ENCODE peak calls at places on chromosomes 13 and 19, in nine cellular contexts. O is pancreas, R is occipital lobe, L is SHP77 treated with DMSO at 0.1 percent for 48 hours, K is GM06990, V is fibroblast of the conjunctiva, A is suprapubic skin, W is NCI-H748 treated with DMSO at 0.1 percent for 48 hours, M is Daoy. T is an unnamed sample.

GRCh38 chr19:57888494-57889231 is at the start of gene ZNF814:
- DNase-seq in L (no peak), A (peak; percentile 85), O (peak; percentile 65), R (peak; percentile 83), M (peak; percentile 47), V (peak; percentile 69), K (peak; percentile 85), W (peak; percentile 94), T (peak; percentile 79)

GRCh38 chr13:48411281-48412099 is 1.4 kb downstream of the LPAR6 start:
- DNase-seq in O (no peak), K (no peak), L (no peak), R (no peak), V (no peak), W (no peak), M (no peak), A (no peak), T (no peak)

GRCh38 chr19:23481043-23481442 is 85.8 kb upstream of the ZNF91 start:
- DNase-seq in R (no peak), W (no peak), O (no peak), A (no peak), K (no peak), M (no peak), L (peak; percentile 65), V (no peak), T (peak; percentile 43)

GRCh38 chr13:30334663-30335386 is 27.5 kb upstream of the KATNAL1 start:
- DNase-seq in R (no peak), O (no peak), V (no peak), W (peak; percentile 85), M (peak; percentile 39), K (no peak), L (no peak), A (no peak), T (no peak)

GRCh38 chr19:41868120-41868988 is 8.3 kb downstream of the RPS19 start:
- DNase-seq in O (no peak), K (no peak), W (no peak), R (no peak), M (no peak), A (no peak), V (no peak), L (no peak), T (no peak)

GRCh38 chr13:34401741-34402140 is 540.3 kb upstream of the NBEA start:
- DNase-seq in V (no peak), L (no peak), W (no peak), A (no peak), M (no peak), R (no peak), K (no peak), O (no peak), T (no peak)

GRCh38 chr19:54155694-54156093 is 3.8 kb downstream of the LENG1 start:
- DNase-seq in O (no peak), W (no peak), L (no peak), M (no peak), K (no peak), A (no peak), R (no peak), V (no peak), T (no peak)

GRCh38 chr19:21593008-21593427 is 87.6 kb downstream of the ZNF429 start:
- DNase-seq in L (no peak), M (no peak), V (no peak), R (no peak), W (no peak), A (no peak), K (no peak), O (no peak), T (no peak)

GRCh38 chr19:16078311-16078758 is 2.0 kb downstream of the TPM4 start:
- DNase-seq in K (peak; percentile 44), O (peak; percentile 46), A (peak; percentile 78), V (no peak), W (no peak), R (no peak), L (no peak), M (peak; percentile 79), T (no peak)

GRCh38 chr13:91904005-91904404 is 505.6 kb downstream of the GPC5 start:
- DNase-seq in O (no peak), W (no peak), A (no peak), L (no peak), V (no peak), R (no peak), M (no peak), K (peak; percentile 5), T (no peak)

GRCh38 chr19:43439183-43440063 is 24.7 kb downstream of the TEX101 start:
- DNase-seq in K (peak; percentile 16), M (peak; percentile 65), W (peak; percentile 53), O (no peak), L (no peak), R (no peak), V (no peak), A (no peak), T (peak; percentile 35)

GRCh38 chr13:95540848-95541247 is 11.7 kb upstream of the CLDN10 start:
- DNase-seq in W (no peak), R (no peak), A (no peak), O (peak; percentile 77), M (no peak), K (no peak), V (no peak), L (peak; percentile 76), T (no peak)

GRCh38 chr19:33427801-33428626 is 54.5 kb downstream of the CEBPG start:
- DNase-seq in A (peak; percentile 60), W (no peak), M (no peak), L (no peak), K (no peak), V (no peak), R (no peak), O (peak; percentile 28), T (no peak)

GRCh38 chr13:24194447-24194846 is 33.9 kb downstream of the SPATA13 start:
- DNase-seq in R (no peak), L (no peak), O (no peak), M (no peak), W (no peak), A (no peak), K (no peak), V (no peak), T (no peak)

GRCh38 chr13:100269837-100270236 is 180.9 kb downstream of the PCCA start:
- DNase-seq in O (peak; percentile 61), L (no peak), V (peak; percentile 68), K (no peak), R (peak; percentile 17), W (no peak), M (peak; percentile 47), A (no peak), T (no peak)

GRCh38 chr13:19634129-19634740 is 776 bp downstream of the MPHOSPH8 start:
- DNase-seq in A (no peak), R (no peak), V (no peak), O (no peak), W (peak; percentile 72), K (no peak), M (peak; percentile 6), L (no peak), T (peak; percentile 35)

GRCh38 chr13:41746259-41746658 is 214.7 kb downstream of the VWA8 start:
- DNase-seq in K (no peak), R (no peak), O (no peak), M (peak; percentile 69), W (no peak), L (no peak), A (no peak), V (peak; percentile 6), T (no peak)

GRCh38 chr13:113672002-113672651 is 5.1 kb downstream of the GRK1 start:
- DNase-seq in L (no peak), O (peak; percentile 51), A (peak; percentile 50), K (no peak), R (no peak), M (no peak), V (no peak), W (no peak), T (no peak)

GRCh38 chr19:17103177-17103576 is 27.6 kb downstream of the MYO9B start:
- DNase-seq in V (no peak), R (no peak), L (no peak), A (no peak), W (no peak), M (peak; percentile 49), O (no peak), K (no peak), T (peak; percentile 11)

GRCh38 chr13:113546571-113547247 is 37.8 kb upstream of the TFDP1 start:
- DNase-seq in M (no peak), O (no peak), R (no peak), W (no peak), A (peak; percentile 78), V (no peak), K (no peak), L (no peak), T (no peak)

GRCh38 chr19:16266586-16266942 is 58.1 kb upstream of the KLF2 start:
- DNase-seq in O (no peak), A (no peak), R (no peak), L (no peak), M (no peak), V (no peak), K (no peak), W (no peak), T (no peak)

GRCh38 chr13:95184317-95184716 is 116.9 kb downstream of the ABCC4 start:
- DNase-seq in O (no peak), M (no peak), W (no peak), K (no peak), V (no peak), R (no peak), A (no peak), L (no peak), T (no peak)

GRCh38 chr13:75136151-75136550 is 345.8 kb downstream of the TBC1D4 start:
- DNase-seq in V (no peak), A (no peak), M (no peak), L (no peak), R (no peak), W (no peak), O (no peak), K (no peak), T (no peak)

GRCh38 chr19:19356901-19357566 is 36.4 kb downstream of the MAU2 start:
- DNase-seq in A (no peak), O (no peak), R (no peak), K (no peak), W (no peak), V (no peak), L (no peak), M (no peak), T (no peak)

GRCh38 chr19:12737666-12738351 is 512 bp downstream of the GET3 start:
- DNase-seq in A (no peak), L (no peak), R (no peak), M (no peak), W (no peak), K (no peak), V (no peak), O (no peak), T (no peak)

GRCh38 chr19:17753976-17754375 is 2.7 kb downstream of the FCHO1 start:
- DNase-seq in O (no peak), V (no peak), M (no peak), R (peak; percentile 74), L (peak; percentile 24), K (no peak), A (no peak), W (no peak), T (no peak)

GRCh38 chr13:42272115-42272756 is at the start of gene AKAP11:
- DNase-seq in A (peak; percentile 84), W (peak; percentile 34), R (peak; percentile 42), L (no peak), K (peak; percentile 82), V (no peak), O (peak; percentile 77), M (peak; percentile 58), T (no peak)

GRCh38 chr19:6221220-6221877 is 58.4 kb downstream of the MLLT1 start:
- DNase-seq in M (no peak), K (no peak), O (no peak), A (no peak), L (no peak), V (no peak), W (no peak), R (no peak), T (no peak)

GRCh38 chr19:4589579-4590410 is 30.3 kb upstream of the SEMA6B start:
- DNase-seq in K (no peak), W (no peak), R (no peak), M (no peak), O (no peak), V (no peak), L (no peak), A (no peak), T (no peak)

GRCh38 chr19:53409505-53410204 is 14.7 kb downstream of the ZNF765 start:
- DNase-seq in W (no peak), V (no peak), R (no peak), A (no peak), L (no peak), M (no peak), K (no peak), O (no peak), T (no peak)

GRCh38 chr19:51030631-51031030 is 4.2 kb downstream of the KLK12 start:
- DNase-seq in O (no peak), L (no peak), M (peak; percentile 21), A (no peak), W (no peak), R (no peak), V (no peak), K (no peak), T (no peak)